ENCODE peak calls at places on chromosomes 5 and 9, in five cellular contexts. One of them, this sample, is unnamed.

GRCh38 chr9:92961627-92962302 is 14.4 kb downstream of the FGD3 start:
- DNase-seq in lower leg skin: peak
- DNase-seq in natural killer cell: no peak
- DNase-seq in colonic mucosa: no peak
- DNase-seq in Peyer's patch: no peak
- DNase-seq in this sample: no peak

GRCh38 chr9:19967567-19968459 is 179.0 kb upstream of the SLC24A2 start:
- DNase-seq in colonic mucosa: no peak
- DNase-seq in lower leg skin: no peak
- DNase-seq in Peyer's patch: no peak
- DNase-seq in natural killer cell: no peak
- DNase-seq in this sample: no peak

GRCh38 chr9:110543631-110544051 is 35.9 kb downstream of the SVEP1 start:
- DNase-seq in colonic mucosa: no peak
- DNase-seq in lower leg skin: no peak
- DNase-seq in natural killer cell: no peak
- DNase-seq in Peyer's patch: no peak
- DNase-seq in this sample: no peak

GRCh38 chr5:151923865-151924264 is 786 bp downstream of the GLRA1 start:
- DNase-seq in lower leg skin: no peak
- DNase-seq in Peyer's patch: no peak
- DNase-seq in colonic mucosa: no peak
- DNase-seq in natural killer cell: no peak
- DNase-seq in this sample: no peak

GRCh38 chr5:43121565-43122484 is 1.1 kb downstream of the ZNF131 start:
- DNase-seq in natural killer cell: no peak
- DNase-seq in colonic mucosa: peak
- DNase-seq in lower leg skin: no peak
- DNase-seq in Peyer's patch: peak
- DNase-seq in this sample: no peak

GRCh38 chr9:79796411-79796810 is 224.6 kb downstream of the TLE4 start:
- DNase-seq in natural killer cell: no peak
- DNase-seq in colonic mucosa: no peak
- DNase-seq in Peyer's patch: no peak
- DNase-seq in lower leg skin: no peak
- DNase-seq in this sample: no peak

GRCh38 chr5:36654598-36654997 is 48.2 kb downstream of the SLC1A3 start:
- DNase-seq in Peyer's patch: no peak
- DNase-seq in lower leg skin: no peak
- DNase-seq in natural killer cell: no peak
- DNase-seq in colonic mucosa: no peak
- DNase-seq in this sample: no peak

GRCh38 chr5:133398646-133399081 is 213.7 kb downstream of the FSTL4 start:
- DNase-seq in natural killer cell: no peak
- DNase-seq in lower leg skin: peak
- DNase-seq in colonic mucosa: no peak
- DNase-seq in Peyer's patch: no peak
- DNase-seq in this sample: no peak

GRCh38 chr5:23208959-23209431 is 298.4 kb upstream of the PRDM9 start:
- DNase-seq in lower leg skin: no peak
- DNase-seq in Peyer's patch: no peak
- DNase-seq in natural killer cell: no peak
- DNase-seq in colonic mucosa: no peak
- DNase-seq in this sample: no peak

GRCh38 chr5:32707394-32707997 is 3.6 kb upstream of the NPR3 start:
- DNase-seq in lower leg skin: no peak
- DNase-seq in colonic mucosa: no peak
- DNase-seq in natural killer cell: no peak
- DNase-seq in Peyer's patch: no peak
- DNase-seq in this sample: no peak

GRCh38 chr5:965604-966344 is 42.8 kb upstream of the NKD2 start:
- DNase-seq in Peyer's patch: no peak
- DNase-seq in colonic mucosa: no peak
- DNase-seq in natural killer cell: no peak
- DNase-seq in lower leg skin: no peak
- DNase-seq in this sample: no peak

GRCh38 chr9:76534031-76534430 is 75.0 kb downstream of the GCNT1 start:
- DNase-seq in colonic mucosa: no peak
- DNase-seq in Peyer's patch: no peak
- DNase-seq in lower leg skin: no peak
- DNase-seq in natural killer cell: no peak
- DNase-seq in this sample: no peak

GRCh38 chr5:135642179-135642505 is 63.4 kb upstream of the CXCL14 start:
- DNase-seq in colonic mucosa: no peak
- DNase-seq in lower leg skin: peak
- DNase-seq in natural killer cell: no peak
- DNase-seq in Peyer's patch: no peak
- DNase-seq in this sample: no peak

GRCh38 chr5:135644816-135645215 is 66.0 kb upstream of the CXCL14 start:
- DNase-seq in lower leg skin: peak
- DNase-seq in Peyer's patch: no peak
- DNase-seq in natural killer cell: no peak
- DNase-seq in colonic mucosa: no peak
- DNase-seq in this sample: no peak

GRCh38 chr5:135641329-135642178 is 62.8 kb upstream of the CXCL14 start:
- DNase-seq in natural killer cell: no peak
- DNase-seq in lower leg skin: peak
- DNase-seq in Peyer's patch: no peak
- DNase-seq in colonic mucosa: no peak
- DNase-seq in this sample: no peak

GRCh38 chr5:135644196-135644766 is 65.5 kb upstream of the CXCL14 start:
- DNase-seq in natural killer cell: no peak
- DNase-seq in Peyer's patch: no peak
- DNase-seq in colonic mucosa: no peak
- DNase-seq in lower leg skin: peak
- DNase-seq in this sample: no peak

DNA sequence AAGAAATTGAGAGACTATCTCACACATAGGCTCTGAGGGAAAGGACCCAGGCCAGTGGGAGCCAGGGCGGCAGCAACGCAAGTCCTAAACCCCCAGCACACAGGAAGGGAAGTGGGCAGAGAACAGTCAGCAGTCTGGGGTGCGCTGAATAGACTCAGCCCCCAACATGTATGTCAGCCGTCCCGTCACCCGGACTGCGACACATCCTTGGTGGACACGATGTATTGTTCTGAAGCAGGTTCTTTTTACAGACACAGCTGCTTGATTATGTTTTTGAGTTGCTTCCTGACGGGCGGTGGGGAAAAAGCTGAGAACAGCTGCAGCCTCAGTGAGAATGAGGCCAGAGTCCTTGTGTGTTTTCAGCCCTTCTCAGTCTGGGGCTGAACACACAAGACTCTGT is 64.1 kb upstream of the CXCL14 start:
- DNase-seq in Peyer's patch: no peak
- DNase-seq in colonic mucosa: no peak
- DNase-seq in lower leg skin: peak
- DNase-seq in natural killer cell: no peak
- DNase-seq in this sample: no peak
- TF ChIP-seq CTCF in Peyer's patch: no peak
- TF ChIP-seq CTCF in colonic mucosa: no peak
- TF ChIP-seq CTCF in lower leg skin: no peak
- TF ChIP-seq CTCF in natural killer cell: no peak
- TF ChIP-seq CTCF in this sample: no peak

DNA sequence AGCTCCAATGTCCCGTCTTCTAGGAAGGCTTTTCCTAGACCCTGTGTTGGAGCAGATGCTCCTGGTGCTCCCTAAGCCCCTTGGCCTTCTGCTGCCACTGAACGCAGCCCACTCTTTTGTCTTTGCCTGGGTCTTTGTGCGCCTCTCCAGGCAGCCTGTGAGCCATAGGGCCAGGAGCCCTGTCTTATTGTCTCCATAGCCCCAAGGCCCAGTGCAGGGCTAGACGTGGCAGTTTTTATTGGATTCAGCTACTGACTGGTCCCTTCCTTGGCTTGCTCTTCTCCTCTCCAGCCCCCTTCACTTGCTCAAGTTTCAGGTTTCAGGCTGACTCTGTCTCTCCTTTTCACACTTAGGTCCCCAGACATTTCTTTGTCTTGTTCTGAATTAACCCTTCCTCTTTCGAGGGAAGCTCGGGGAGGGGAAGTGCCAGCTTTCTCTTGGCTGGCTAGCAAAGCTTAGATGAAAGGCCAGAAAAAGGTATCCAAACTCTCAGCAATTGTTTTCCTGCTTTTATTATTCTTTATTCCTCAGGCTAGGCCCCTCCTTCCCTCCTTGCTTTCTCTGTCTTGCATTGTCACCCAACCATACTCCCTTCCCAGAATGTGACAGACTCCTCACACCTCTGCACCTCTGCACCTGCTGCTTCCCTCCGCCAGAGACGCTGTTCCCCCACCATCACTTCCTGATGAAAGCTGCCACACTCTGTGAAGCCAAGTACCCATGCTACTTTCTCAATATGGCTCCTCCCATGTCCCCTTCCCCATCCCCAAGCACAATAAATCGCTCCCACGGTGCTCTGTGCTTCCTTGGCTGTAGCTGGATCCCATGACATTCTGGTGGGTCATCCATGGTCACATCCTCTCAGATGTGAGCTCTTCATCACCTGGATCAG is 101.6 kb upstream of the CPEB4 start:
- DNase-seq in lower leg skin: no peak
- DNase-seq in colonic mucosa: no peak
- DNase-seq in natural killer cell: no peak
- DNase-seq in Peyer's patch: no peak
- DNase-seq in this sample: no peak
- TF ChIP-seq CTCF in lower leg skin: no peak
- TF ChIP-seq CTCF in colonic mucosa: no peak
- TF ChIP-seq CTCF in natural killer cell: no peak
- TF ChIP-seq CTCF in Peyer's patch: peak
- TF ChIP-seq CTCF in this sample: no peak

GRCh38 chr5:94778299-94778698 is 159.8 kb downstream of the SLF1 start:
- DNase-seq in lower leg skin: no peak
- DNase-seq in Peyer's patch: no peak
- DNase-seq in colonic mucosa: no peak
- DNase-seq in natural killer cell: no peak
- DNase-seq in this sample: no peak
- TF ChIP-seq CTCF in lower leg skin: no peak
- TF ChIP-seq CTCF in Peyer's patch: no peak
- TF ChIP-seq CTCF in colonic mucosa: no peak
- TF ChIP-seq CTCF in natural killer cell: no peak
- TF ChIP-seq CTCF in this sample: no peak

DNA sequence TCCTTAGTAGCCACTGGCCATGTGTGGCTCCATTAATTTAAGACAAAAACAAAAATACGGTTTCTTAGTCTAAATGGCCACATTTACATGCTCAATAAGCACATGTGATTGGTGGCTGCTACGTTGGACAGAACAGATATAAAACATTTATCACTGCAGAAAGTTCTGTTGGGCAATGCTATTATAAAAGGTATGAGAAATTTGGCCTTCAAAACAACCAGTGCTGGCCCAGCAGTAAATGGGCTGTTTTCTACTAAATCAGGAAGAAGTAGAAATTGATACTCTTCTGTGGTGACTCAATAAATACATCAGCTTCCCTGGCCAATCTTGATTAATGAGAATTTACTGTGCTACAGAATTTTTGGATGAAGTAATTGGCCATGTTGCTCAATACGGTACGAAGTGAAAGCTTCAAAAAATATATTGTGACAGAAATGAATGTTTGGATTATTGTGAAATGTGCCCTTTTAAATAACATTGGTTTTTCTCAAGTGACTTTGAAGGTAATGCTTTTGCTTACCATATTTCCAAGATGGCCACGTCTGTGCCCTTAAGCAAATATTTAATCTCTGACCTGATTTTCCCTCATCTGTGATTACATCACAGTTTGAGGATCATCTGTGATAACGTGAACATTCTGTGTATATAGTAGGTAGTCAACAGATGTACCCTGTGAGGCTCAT is 4.2 kb downstream of the DNAJA1 start:
- DNase-seq in natural killer cell: no peak
- DNase-seq in lower leg skin: no peak
- DNase-seq in Peyer's patch: no peak
- DNase-seq in colonic mucosa: no peak
- DNase-seq in this sample: no peak
- TF ChIP-seq CTCF in natural killer cell: no peak
- TF ChIP-seq CTCF in lower leg skin: no peak
- TF ChIP-seq CTCF in Peyer's patch: no peak
- TF ChIP-seq CTCF in colonic mucosa: no peak
- TF ChIP-seq CTCF in this sample: no peak

This sample was measured in activated B cell treated with CpG ODN at 0.5 μM for 24 hours.